ENCODE peak calls at places on chromosomes 7 and 10, in five cellular contexts. S, E, U, A and K are unnamed samples.
A peak's percentile ranks its signal among the peaks of the same experiment; 100 is the strongest.

GRCh38 chr7:112252691-112253090 is 46.2 kb downstream of the ZNF277 start:
- DNase-seq in E (no peak), S (no peak), A (no peak), U (no peak), K (no peak)

GRCh38 chr10:86253171-86254072 is 113.2 kb downstream of the GRID1 start:
- DNase-seq in E (no peak), U (no peak), S (no peak), A (no peak), K (no peak)

GRCh38 chr10:16436367-16436757 is 448 bp upstream of the PTER start:
- DNase-seq in E (peak; percentile 36), S (peak; percentile 28), U (no peak), A (no peak), K (peak; percentile 4)

GRCh38 chr7:43085017-43085416 is 27.4 kb upstream of the HECW1 start:
- DNase-seq in S (no peak), A (no peak), E (no peak), U (no peak), K (no peak)

GRCh38 chr7:15891151-15891842 is 204.8 kb upstream of the MEOX2 start:
- DNase-seq in S (peak; percentile 61), A (peak; percentile 11), U (no peak), E (no peak), K (peak; percentile 54)

GRCh38 chr7:157250605-157251228 is 86.1 kb upstream of the DNAJB6 start:
- DNase-seq in E (peak; percentile 68), S (peak; percentile 82), U (peak; percentile 38), A (peak; percentile 72), K (peak; percentile 67)

GRCh38 chr7:112207106-112207592 is 654 bp downstream of the ZNF277 start:
- DNase-seq in S (peak; percentile 58), E (peak; percentile 54), A (no peak), U (peak; percentile 36), K (peak; percentile 4)

GRCh38 chr10:37067576-37067975 is 57.8 kb upstream of the ANKRD30A start:
- DNase-seq in A (no peak), U (no peak), E (no peak), S (no peak), K (no peak)

GRCh38 chr7:21107101-21107500 is 320.4 kb upstream of the SP8 start:
- DNase-seq in U (no peak), A (no peak), E (no peak), S (no peak), K (no peak)

GRCh38 chr10:6204063-6204340 is 1.3 kb downstream of the PFKFB3 start:
- DNase-seq in E (no peak), U (no peak), S (peak; percentile 54), A (no peak), K (no peak)

DNA sequence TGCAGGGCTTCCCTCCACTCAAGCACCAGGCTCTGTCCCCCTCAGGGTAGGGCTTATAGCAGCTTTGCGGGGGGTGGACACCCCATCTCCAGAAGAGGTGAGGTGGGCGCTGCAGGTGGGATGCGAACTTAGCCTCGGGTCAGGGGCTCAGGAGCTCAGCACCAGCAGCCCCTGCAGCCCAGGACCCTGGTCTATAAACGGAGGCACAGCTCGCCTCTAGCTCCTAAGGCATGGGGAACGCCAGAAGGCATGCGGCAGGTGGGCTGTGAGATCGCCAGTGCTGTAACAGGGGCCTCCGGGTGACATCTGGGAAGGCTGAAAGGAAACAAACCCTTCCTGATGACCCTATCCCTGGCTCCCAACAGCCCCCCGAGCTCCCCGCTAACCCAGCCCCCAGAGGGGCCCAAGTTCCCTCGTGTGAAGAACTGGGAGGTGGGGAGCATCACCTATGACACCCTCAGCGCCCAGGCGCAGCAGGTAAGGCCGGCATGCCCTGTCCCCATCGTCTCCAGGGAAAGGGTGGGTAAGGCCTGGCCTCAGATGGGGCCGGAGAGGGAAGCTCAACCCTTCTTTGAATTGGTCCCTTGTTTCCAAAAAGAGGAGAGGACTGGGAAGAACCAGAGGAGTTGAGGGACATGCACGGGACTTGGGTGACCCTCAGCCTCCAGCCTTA is 4.2 kb downstream of the NOS3 start:
- DNase-seq in S (no peak), E (no peak), U (no peak), A (no peak), K (no peak)
- H3K4me3 ChIP-seq in S (no peak overlapping the region), E (no peak overlapping the region), U (no peak overlapping the region), A (no peak overlapping the region), K (no peak overlapping the region)

DNA sequence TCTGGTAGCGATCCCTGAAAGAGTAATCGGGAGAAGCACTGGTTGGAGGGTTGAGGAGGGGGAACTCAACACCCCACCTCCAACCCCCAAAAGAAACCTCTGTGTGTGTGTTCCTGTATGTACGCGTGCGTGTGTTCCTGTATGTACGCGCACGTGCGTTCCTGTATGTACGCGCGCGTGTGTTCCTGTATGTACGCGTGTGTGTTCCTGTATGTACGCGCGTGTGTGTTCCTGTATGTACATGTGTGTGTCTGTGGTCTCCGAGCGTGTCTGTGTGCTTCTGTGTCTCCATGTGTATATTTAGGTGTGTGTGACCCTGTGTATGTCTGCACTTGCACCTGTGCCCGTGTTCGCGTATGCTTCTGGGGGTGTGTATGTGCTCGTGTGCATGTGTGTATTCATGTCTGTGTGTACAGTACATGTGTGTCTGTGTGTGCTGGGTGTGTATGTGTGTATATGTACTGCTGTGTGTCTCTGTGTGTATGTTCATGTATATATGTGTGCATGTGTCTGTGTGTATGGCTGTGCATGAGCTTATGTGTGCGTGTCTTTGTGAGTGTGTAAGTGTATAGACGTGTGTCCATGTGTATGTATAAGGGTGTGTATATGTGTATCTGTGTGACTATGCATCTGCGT is 42.9 kb upstream of the KLF6 start:
- DNase-seq in E (no peak), S (no peak), U (no peak), A (no peak), K (no peak)
- H3K4me3 ChIP-seq in E (no peak overlapping the region), S (no peak overlapping the region), U (no peak overlapping the region), A (no peak overlapping the region), K (no peak overlapping the region)

GRCh38 chr7:26399747-26400146 is 108.1 kb downstream of the SNX10 start:
- DNase-seq in E (no peak), S (no peak), A (no peak), U (no peak), K (no peak)

GRCh38 chr7:26398436-26399308 is 107.0 kb downstream of the SNX10 start:
- DNase-seq in E (peak; percentile 86), A (no peak), S (peak; percentile 66), U (peak; percentile 48), K (peak; percentile 44)

GRCh38 chr7:26397326-26397725 is 105.7 kb downstream of the SNX10 start:
- DNase-seq in U (no peak), A (no peak), E (no peak), S (no peak), K (no peak)

GRCh38 chr7:26397786-26398435 is 106.2 kb downstream of the SNX10 start:
- DNase-seq in U (peak; percentile 40), A (no peak), E (peak; percentile 38), S (no peak), K (peak; percentile 4)

GRCh38 chr7:26399309-26399610 is 107.6 kb downstream of the SNX10 start:
- DNase-seq in U (peak; percentile 34), S (no peak), E (no peak), A (no peak), K (no peak)
- H3K4me3 ChIP-seq in U (peak overlapping the region; percentile 61), S (peak overlapping the region; percentile 83), E (peak overlapping the region; percentile 71), A (peak overlapping the region; percentile 61), K (peak overlapping the region; percentile 64)

DNA sequence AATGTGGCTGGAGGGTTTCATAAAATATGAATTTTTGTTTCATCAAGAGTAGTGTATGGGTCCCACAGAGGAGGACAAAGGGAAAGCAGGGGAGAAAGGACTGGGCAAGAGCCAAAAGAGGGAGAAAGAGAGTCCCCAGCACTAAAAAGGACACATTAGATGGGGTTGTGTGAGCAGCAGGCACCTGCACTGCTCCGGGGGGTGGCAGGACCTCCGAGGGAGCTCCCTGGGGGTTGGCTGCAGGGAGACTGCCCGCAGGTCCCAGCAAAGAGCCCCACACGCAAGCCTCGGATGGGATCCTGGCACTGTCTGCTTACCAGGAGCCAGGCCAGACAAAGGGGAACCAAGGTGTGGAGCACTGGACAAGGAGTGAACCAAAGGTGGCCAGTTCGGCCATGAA is 65.5 kb upstream of the TMEM72 start:
- DNase-seq in S (no peak), A (no peak), U (no peak), E (no peak), K (no peak)
- H3K4me3 ChIP-seq in S (no peak overlapping the region), A (no peak overlapping the region), U (no peak overlapping the region), E (no peak overlapping the region), K (no peak overlapping the region)

DNA sequence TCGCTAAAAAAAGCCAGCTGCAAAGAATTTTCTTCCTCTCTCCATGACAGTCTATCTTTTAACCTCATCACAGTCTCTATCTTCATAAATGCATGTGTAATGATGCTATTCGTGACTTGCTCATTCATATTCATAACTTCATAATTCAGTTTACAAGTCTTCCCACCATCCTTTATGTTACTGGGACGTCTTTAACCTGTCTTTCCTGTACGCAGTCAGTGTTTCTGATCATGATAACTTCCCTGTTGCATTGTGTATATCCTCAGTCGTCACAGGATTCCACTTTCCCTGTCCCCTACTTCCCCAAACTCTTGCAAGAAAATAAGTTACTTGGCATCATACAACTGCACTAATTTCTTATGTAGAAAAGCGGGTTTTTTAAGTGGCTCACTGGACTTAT is 165.6 kb upstream of the ASAH2 start:
- DNase-seq in S (no peak), E (no peak), U (no peak), A (no peak), K (no peak)
- H3K4me3 ChIP-seq in S (peak overlapping the region; percentile 97), E (no peak overlapping the region), U (peak overlapping the region; percentile 58), A (peak overlapping the region; percentile 73), K (peak overlapping the region; percentile 87)

GRCh38 chr7:159000859-159001435 is 143.7 kb downstream of the VIPR2 start:
- DNase-seq in S (no peak), E (no peak), U (no peak), A (no peak), K (no peak)
- H3K4me3 ChIP-seq in S (no peak overlapping the region), E (no peak overlapping the region), U (no peak overlapping the region), A (no peak overlapping the region), K (no peak overlapping the region)

GRCh38 chr7:141013345-141013715 is 1.4 kb downstream of the MRPS33 start:
- DNase-seq in S (peak; percentile 5), U (no peak), A (no peak), E (peak; percentile 63), K (no peak)
- H3K4me3 ChIP-seq in S (peak overlapping the region; percentile 94), U (peak overlapping the region; percentile 56), A (no peak overlapping the region), E (peak overlapping the region; percentile 88), K (no peak overlapping the region)